ENCODE peak calls at places on chromosome 12, in seven cellular contexts. F is omental fat pad; N is GM12865; B is ovary; V is CD8-positive, alpha-beta T cell; D is fibroblast of pulmonary artery; W is upper lobe of right lung. P is an unnamed sample.

GRCh38 chr12:91967590-91967989 is 178.1 kb downstream of the BTG1 start:
- DNase-seq in D (no peak), V (no peak), B (no peak), W (no peak), N (no peak), F (no peak), P (no peak)

GRCh38 chr12:30823140-30823669 is 68.5 kb upstream of the CAPRIN2 start:
- DNase-seq in F (no peak), N (peak), D (no peak), B (peak), V (no peak), W (peak), P (peak)

GRCh38 chr12:59780605-59781135 is 184.8 kb downstream of the SLC16A7 start:
- DNase-seq in D (peak), F (no peak), N (peak), V (no peak), W (no peak), B (no peak), P (no peak)

GRCh38 chr12:94566345-94566744 is 84.0 kb downstream of the TMCC3 start:
- DNase-seq in F (no peak), W (no peak), D (no peak), B (no peak), N (no peak), V (no peak), P (no peak)

GRCh38 chr12:112543666-112544185 is 125.0 kb downstream of the PTPN11 start:
- DNase-seq in D (no peak), N (no peak), V (no peak), F (no peak), W (no peak), B (no peak), P (no peak)

GRCh38 chr12:114678718-114679117 is 5.3 kb downstream of the TBX3 start:
- DNase-seq in W (no peak), D (no peak), B (no peak), V (no peak), F (no peak), N (no peak), P (no peak)

GRCh38 chr12:53937596-53938275 is 895 bp upstream of the HOXC13 start:
- DNase-seq in W (no peak), V (no peak), F (no peak), N (no peak), B (no peak), D (no peak), P (no peak)

GRCh38 chr12:18074001-18074400 is 16.0 kb downstream of the RERGL start:
- DNase-seq in V (no peak), N (no peak), D (no peak), W (no peak), B (no peak), F (no peak), P (no peak)

GRCh38 chr12:110780448-110780847 is 37.8 kb upstream of the PPP1CC start:
- DNase-seq in W (no peak), V (peak), D (no peak), F (no peak), B (no peak), N (no peak), P (no peak)

GRCh38 chr12:2003676-2004112 is 563 bp downstream of the DCP1B start:
- DNase-seq in W (no peak), N (no peak), F (no peak), V (no peak), B (no peak), D (no peak), P (peak)

GRCh38 chr12:118044075-118044474 is 16.9 kb downstream of the WSB2 start:
- DNase-seq in N (no peak), D (no peak), V (no peak), F (no peak), B (no peak), W (no peak), P (no peak)

GRCh38 chr12:89574736-89575208 is 48.9 kb upstream of the POC1B start:
- DNase-seq in V (no peak), B (peak), N (no peak), F (no peak), D (peak), W (no peak), P (no peak)

GRCh38 chr12:100779191-100779590 is 15.4 kb upstream of the ANO4 start:
- DNase-seq in D (no peak), N (no peak), F (no peak), B (no peak), W (no peak), V (no peak), P (no peak)

GRCh38 chr12:113933201-113933786 is 32.8 kb downstream of the RBM19 start:
- DNase-seq in W (no peak), F (no peak), V (no peak), B (peak), N (no peak), D (peak), P (no peak)

GRCh38 chr12:120225852-120226640 is 25.1 kb upstream of the RPLP0 start:
- DNase-seq in N (no peak), D (no peak), B (no peak), V (no peak), W (peak), F (no peak), P (peak)

GRCh38 chr12:107522692-107523477 is 162.7 kb upstream of the PWP1 start:
- DNase-seq in V (no peak), N (no peak), W (no peak), B (no peak), D (no peak), F (no peak), P (no peak)

GRCh38 chr12:79900951-79901350 is 33.9 kb downstream of the PPP1R12A start:
- DNase-seq in N (no peak), V (no peak), B (no peak), W (no peak), F (no peak), D (no peak), P (no peak)

GRCh38 chr12:32010631-32011030 is 51.4 kb downstream of the RESF1 start:
- DNase-seq in F (no peak), N (no peak), V (no peak), B (peak), D (no peak), W (no peak), P (no peak)

GRCh38 chr12:124359671-124360581 is 65.0 kb downstream of the RFLNA start:
- DNase-seq in F (no peak), N (no peak), B (peak), V (no peak), D (peak), W (peak), P (no peak)

GRCh38 chr12:109307051-109307450 is 2.0 kb downstream of the FOXN4 start:
- DNase-seq in B (no peak), D (no peak), V (no peak), N (no peak), W (no peak), F (no peak), P (no peak)

GRCh38 chr12:118591-118990 is 52.0 kb downstream of the IQSEC3 start:
- DNase-seq in V (no peak), B (no peak), F (no peak), D (no peak), W (no peak), N (no peak), P (no peak)

GRCh38 chr12:81992461-81992860 is 233.3 kb upstream of the PPFIA2 start:
- DNase-seq in F (no peak), D (no peak), N (peak), V (peak), B (no peak), W (no peak), P (no peak)

GRCh38 chr12:50676761-50677160 is 87.1 kb upstream of the ATF1 start:
- DNase-seq in N (no peak), W (no peak), V (no peak), B (no peak), D (no peak), F (no peak), P (no peak)

GRCh38 chr12:8057839-8058238 is 8.3 kb downstream of the C3AR1 start:
- DNase-seq in D (peak), B (no peak), V (no peak), F (no peak), N (no peak), W (no peak), P (no peak)

GRCh38 chr12:20415013-20415412 is 46.7 kb downstream of the PDE3A start:
- DNase-seq in N (no peak), D (peak), W (no peak), V (no peak), B (peak), F (no peak), P (no peak)

DNA sequence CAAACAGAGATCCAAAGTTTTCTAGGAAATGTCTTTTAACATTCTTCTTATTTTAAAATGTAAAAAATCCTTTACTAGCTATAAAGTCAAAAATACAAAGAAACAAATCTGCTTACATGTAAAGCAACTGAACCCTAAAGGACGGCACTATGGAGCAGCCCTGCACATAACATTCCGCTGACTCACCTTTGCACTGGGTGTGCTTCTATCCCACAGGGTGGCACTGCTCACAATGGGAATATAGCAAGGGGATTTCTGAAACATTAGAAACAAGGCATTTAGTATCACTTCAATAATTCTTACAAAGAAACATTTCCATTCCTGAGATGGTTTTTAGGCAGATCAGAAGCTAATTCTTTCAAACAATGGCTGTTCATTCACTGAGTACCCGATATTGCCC is 94.3 kb downstream of the C12orf42 start:
- DNase-seq in W (no peak), F (no peak), B (no peak), N (no peak), V (no peak), D (no peak), P (no peak)
- TF ChIP-seq CTCF in W (no peak), F (no peak), B (no peak), N (no peak), V (no peak), D (no peak), P (no peak)

DNA sequence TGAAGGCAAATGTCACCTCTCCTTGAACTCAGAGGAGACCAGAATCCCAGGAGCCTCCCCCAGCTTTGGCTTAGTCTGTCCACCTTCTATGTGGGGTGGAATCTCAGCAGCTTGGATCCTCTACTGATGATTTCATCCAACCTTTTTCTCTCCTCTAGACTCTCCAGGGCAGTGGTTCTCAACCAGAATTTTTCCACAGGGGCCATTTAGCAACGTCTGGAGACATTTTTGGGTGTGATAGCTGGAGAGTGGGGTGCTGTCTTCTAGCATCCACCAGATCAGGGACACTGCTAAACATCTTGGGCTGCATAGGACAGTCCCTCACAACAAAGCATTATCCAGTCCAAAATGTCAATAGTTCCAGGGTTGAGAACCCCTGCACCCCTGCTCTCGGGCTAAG is 4.4 kb upstream of the DDX23 start:
- DNase-seq in N (no peak), B (no peak), V (no peak), F (no peak), D (no peak), W (no peak), P (no peak)
- TF ChIP-seq CTCF in N (no peak), B (no peak), V (no peak), F (no peak), D (no peak), W (no peak), P (no peak)

GRCh38 chr12:5967645-5968415 is 22.8 kb upstream of the ANO2 start:
- DNase-seq in D (no peak), V (no peak), N (no peak), W (no peak), F (no peak), B (no peak), P (no peak)

GRCh38 chr12:5965950-5966383 is 20.9 kb upstream of the ANO2 start:
- DNase-seq in W (peak), V (peak), N (peak), B (no peak), D (peak), F (no peak), P (peak)

GRCh38 chr12:5966486-5967095 is 21.5 kb upstream of the ANO2 start:
- DNase-seq in F (no peak), W (no peak), N (no peak), D (no peak), V (no peak), B (no peak), P (no peak)

GRCh38 chr12:5963515-5963914 is 18.5 kb upstream of the ANO2 start:
- DNase-seq in W (no peak), F (no peak), N (no peak), B (no peak), D (no peak), V (no peak), P (no peak)

GRCh38 chr12:5964913-5965900 is 20.1 kb upstream of the ANO2 start:
- DNase-seq in N (no peak), V (no peak), B (no peak), W (no peak), D (no peak), F (no peak), P (no peak)
- TF ChIP-seq CTCF in N (no peak), V (no peak), B (no peak), W (no peak), D (no peak), F (no peak), P (no peak)

GRCh38 chr12:40054554-40055226 is 51.2 kb downstream of the SLC2A13 start:
- DNase-seq in D (peak), W (no peak), V (no peak), B (peak), F (no peak), N (no peak), P (no peak)

GRCh38 chr12:40058721-40059190 is 47.1 kb downstream of the SLC2A13 start:
- DNase-seq in V (no peak), B (no peak), D (peak), N (no peak), W (no peak), F (no peak), P (no peak)

GRCh38 chr12:40055227-40055579 is 50.7 kb downstream of the SLC2A13 start:
- DNase-seq in D (peak), N (no peak), W (no peak), B (no peak), F (no peak), V (no peak), P (no peak)

GRCh38 chr12:40056357-40056756 is 49.5 kb downstream of the SLC2A13 start:
- DNase-seq in B (no peak), V (no peak), F (no peak), W (no peak), D (no peak), N (no peak), P (no peak)

GRCh38 chr12:40055776-40056175 is 50.1 kb downstream of the SLC2A13 start:
- DNase-seq in N (no peak), F (no peak), B (no peak), W (no peak), D (no peak), V (no peak), P (no peak)
- TF ChIP-seq CTCF in N (no peak), F (no peak), B (no peak), W (no peak), D (no peak), V (no peak), P (no peak)

GRCh38 chr12:25434493-25434892 is 118.6 kb downstream of the LMNTD1 start:
- DNase-seq in D (no peak), N (no peak), F (no peak), B (no peak), V (no peak), W (no peak), P (no peak)
- TF ChIP-seq CTCF in D (no peak), N (no peak), F (no peak), B (no peak), V (no peak), W (no peak), P (no peak)

P was measured in GM20000.